ENCODE peak calls at places on chromosome 11, in six cellular contexts. T is progenitor cell of endocrine pancreas; B is EL; W is activated CD4-positive, alpha-beta T cell treated with anti-CD3 and anti-CD28 coated beads for 24 hours; O is HAP-1; F is A673. Y is an unnamed sample.

GRCh38 chr11:26575946-26576345 is 3.9 kb upstream of the MUC15 start:
- DNase-seq in T (no peak), B (no peak), W (no peak), O (no peak), F (no peak), Y (no peak)

GRCh38 chr11:65788801-65789200 is 1.9 kb downstream of the OVOL1 start:
- DNase-seq in T (no peak), B (no peak), W (no peak), O (no peak), F (no peak), Y (no peak)

GRCh38 chr11:119995730-119996491 is 142.0 kb downstream of the TRIM29 start:
- DNase-seq in T (no peak), B (no peak), W (no peak), O (no peak), F (no peak), Y (no peak)

GRCh38 chr11:131052367-131052766 is 136.1 kb upstream of the SNX19 start:
- DNase-seq in T (no peak), B (no peak), W (no peak), O (no peak), F (no peak), Y (no peak)

GRCh38 chr11:126654886-126655806 is 299.7 kb downstream of the ST3GAL4 start:
- DNase-seq in T (no peak), B (no peak), W (no peak), O (no peak), F (no peak), Y (no peak)

GRCh38 chr11:97746832-97747231 is 1273.9 kb upstream of the CNTN5 start:
- DNase-seq in T (no peak), B (no peak), W (no peak), O (peak), F (peak), Y (no peak)

GRCh38 chr11:63277345-63277943 is 34.0 kb upstream of the SLC22A25 start:
- DNase-seq in T (no peak), B (no peak), W (no peak), O (no peak), F (no peak), Y (no peak)

GRCh38 chr11:87316491-87316890 is 278.8 kb downstream of the TMEM135 start:
- DNase-seq in T (no peak), B (no peak), W (no peak), O (no peak), F (no peak), Y (no peak)

GRCh38 chr11:111301004-111301839 is 2.9 kb downstream of the POU2AF3 start:
- DNase-seq in T (no peak), B (no peak), W (no peak), O (no peak), F (peak), Y (no peak)

GRCh38 chr11:64757549-64758329 is 2.0 kb downstream of the PYGM start:
- DNase-seq in T (no peak), B (no peak), W (no peak), O (no peak), F (no peak), Y (no peak)

Y was measured in H1.